ENCODE peak calls at places on chromosome 5, in six cellular contexts. One of them, this sample, is unnamed.

GRCh38 chr5:98492258-98492657 is 281.2 kb upstream of the RGMB start:
- DNase-seq in astrocyte of the spinal cord: no peak
- DNase-seq in NCI-H1092 treated with DMSO at 0.1 percent for 48 hours: no peak
- DNase-seq in WTC11: no peak
- DNase-seq in stomach: no peak
- DNase-seq in stimulated activated CD4-positive, alpha-beta T cell treated with anti-CD3 and anti-CD28 coated beads, Interleukin-2, amount 100 ng/mL, for 24 hours: no peak
- DNase-seq in this sample: no peak

GRCh38 chr5:136058031-136058971 is 29.5 kb downstream of the TGFBI start:
- DNase-seq in stomach: peak; percentile 47
- DNase-seq in NCI-H1092 treated with DMSO at 0.1 percent for 48 hours: no peak
- DNase-seq in astrocyte of the spinal cord: peak; percentile 98
- DNase-seq in stimulated activated CD4-positive, alpha-beta T cell treated with anti-CD3 and anti-CD28 coated beads, Interleukin-2, amount 100 ng/mL, for 24 hours: no peak
- DNase-seq in WTC11: peak; percentile 33
- DNase-seq in this sample: no peak

GRCh38 chr5:32308951-32309350 is 3.8 kb downstream of the MTMR12 start:
- DNase-seq in stomach: no peak
- DNase-seq in stimulated activated CD4-positive, alpha-beta T cell treated with anti-CD3 and anti-CD28 coated beads, Interleukin-2, amount 100 ng/mL, for 24 hours: no peak
- DNase-seq in NCI-H1092 treated with DMSO at 0.1 percent for 48 hours: no peak
- DNase-seq in astrocyte of the spinal cord: no peak
- DNase-seq in WTC11: no peak
- DNase-seq in this sample: no peak

GRCh38 chr5:115470921-115471320 is 73.7 kb downstream of the FEM1C start:
- DNase-seq in NCI-H1092 treated with DMSO at 0.1 percent for 48 hours: no peak
- DNase-seq in stimulated activated CD4-positive, alpha-beta T cell treated with anti-CD3 and anti-CD28 coated beads, Interleukin-2, amount 100 ng/mL, for 24 hours: no peak
- DNase-seq in WTC11: no peak
- DNase-seq in stomach: no peak
- DNase-seq in astrocyte of the spinal cord: no peak
- DNase-seq in this sample: no peak

GRCh38 chr5:134177197-134178171 is 734 bp upstream of the SKP1 start:
- DNase-seq in WTC11: no peak
- DNase-seq in astrocyte of the spinal cord: peak; percentile 81
- DNase-seq in NCI-H1092 treated with DMSO at 0.1 percent for 48 hours: peak; percentile 78
- DNase-seq in stimulated activated CD4-positive, alpha-beta T cell treated with anti-CD3 and anti-CD28 coated beads, Interleukin-2, amount 100 ng/mL, for 24 hours: no peak
- DNase-seq in stomach: peak; percentile 70
- DNase-seq in this sample: no peak

GRCh38 chr5:58872670-58873273 is 289.9 kb downstream of the RAB3C start:
- DNase-seq in astrocyte of the spinal cord: no peak
- DNase-seq in stomach: no peak
- DNase-seq in NCI-H1092 treated with DMSO at 0.1 percent for 48 hours: peak; percentile 74
- DNase-seq in stimulated activated CD4-positive, alpha-beta T cell treated with anti-CD3 and anti-CD28 coated beads, Interleukin-2, amount 100 ng/mL, for 24 hours: no peak
- DNase-seq in WTC11: no peak
- DNase-seq in this sample: no peak

GRCh38 chr5:156534086-156534485 is 207.1 kb downstream of the SGCD start:
- DNase-seq in WTC11: no peak
- DNase-seq in stomach: no peak
- DNase-seq in NCI-H1092 treated with DMSO at 0.1 percent for 48 hours: no peak
- DNase-seq in astrocyte of the spinal cord: no peak
- DNase-seq in stimulated activated CD4-positive, alpha-beta T cell treated with anti-CD3 and anti-CD28 coated beads, Interleukin-2, amount 100 ng/mL, for 24 hours: no peak
- DNase-seq in this sample: no peak

GRCh38 chr5:116632890-116633289 is 58.3 kb upstream of the SEMA6A start:
- DNase-seq in stimulated activated CD4-positive, alpha-beta T cell treated with anti-CD3 and anti-CD28 coated beads, Interleukin-2, amount 100 ng/mL, for 24 hours: no peak
- DNase-seq in WTC11: no peak
- DNase-seq in stomach: no peak
- DNase-seq in NCI-H1092 treated with DMSO at 0.1 percent for 48 hours: no peak
- DNase-seq in astrocyte of the spinal cord: no peak
- DNase-seq in this sample: no peak

GRCh38 chr5:95093211-95093610 is 191.7 kb downstream of the MCTP1 start:
- DNase-seq in stimulated activated CD4-positive, alpha-beta T cell treated with anti-CD3 and anti-CD28 coated beads, Interleukin-2, amount 100 ng/mL, for 24 hours: no peak
- DNase-seq in NCI-H1092 treated with DMSO at 0.1 percent for 48 hours: no peak
- DNase-seq in stomach: no peak
- DNase-seq in astrocyte of the spinal cord: no peak
- DNase-seq in WTC11: no peak
- DNase-seq in this sample: no peak

This sample was measured in activated CD4-positive, alpha-beta T cell treated with anti-CD3 and anti-CD28 coated beads, Interleukin-2, amount 50 U/mL, for 48 hours.